ENCODE peak calls at places on chromosome 20, in seven cellular contexts. R is activated T-cell treated with anti-CD3 and anti-CD28 coated beads, Interleukin-2, amount 50 U/mL, for 72 hours; W is keratinocyte; B is occipital lobe; D is NK-92 treated with Interleukin-12 subunit alpha and Interleukin-12 subunit beta, amount 100 ng/mL, for 24 hours; V is SJSA1; Z is neural crest cell. Y is an unnamed sample.

GRCh38 chr20:63351811-63352591 is 9.1 kb downstream of the CHRNA4 start:
- DNase-seq in B (peak), V (no peak), R (no peak), D (no peak), W (no peak), Z (peak), Y (no peak)

GRCh38 chr20:13613917-13614316 is 24.8 kb downstream of the TASP1 start:
- DNase-seq in R (no peak), Z (no peak), B (no peak), V (no peak), D (no peak), W (no peak), Y (no peak)

GRCh38 chr20:42656130-42656529 is 533.6 kb downstream of the PTPRT start:
- DNase-seq in D (no peak), B (no peak), R (no peak), Z (no peak), W (no peak), V (no peak), Y (no peak)

GRCh38 chr20:23088891-23089290 is 2.8 kb upstream of the CD93 start:
- DNase-seq in D (no peak), W (no peak), R (no peak), Z (no peak), B (no peak), V (no peak), Y (no peak)

GRCh38 chr20:34883809-34884208 is 7.4 kb downstream of the ACSS2 start:
- DNase-seq in W (no peak), R (no peak), V (no peak), Z (no peak), B (no peak), D (no peak), Y (no peak)

GRCh38 chr20:58407201-58407873 is 18.3 kb downstream of the VAPB start:
- DNase-seq in Z (no peak), R (no peak), V (no peak), D (no peak), B (no peak), W (no peak), Y (no peak)

GRCh38 chr20:2101057-2101934 is at the start of gene STK35:
- DNase-seq in R (peak), D (peak), W (no peak), Z (peak), V (no peak), B (peak), Y (peak)

GRCh38 chr20:21936261-21936660 is 230.8 kb downstream of the PAX1 start:
- DNase-seq in D (no peak), Z (no peak), B (no peak), W (no peak), R (no peak), V (no peak), Y (no peak)

GRCh38 chr20:31485450-31486339 is 10.6 kb downstream of the REM1 start:
- DNase-seq in V (no peak), W (no peak), D (no peak), B (no peak), R (no peak), Z (no peak), Y (no peak)

GRCh38 chr20:56409946-56410345 is 2.1 kb upstream of the CASS4 start:
- DNase-seq in V (no peak), D (no peak), R (no peak), B (no peak), W (no peak), Z (no peak), Y (no peak)

GRCh38 chr20:63133481-63134091 is 82.3 kb downstream of the YTHDF1 start:
- DNase-seq in V (no peak), B (no peak), D (no peak), Z (no peak), W (no peak), R (no peak), Y (no peak)

GRCh38 chr20:2761885-2762284 is 38.5 kb downstream of the CPXM1 start:
- DNase-seq in V (no peak), D (no peak), Z (no peak), B (no peak), R (no peak), W (no peak), Y (no peak)

GRCh38 chr20:56368351-56369134 is 9.8 kb downstream of the FAM210B start:
- DNase-seq in D (no peak), R (no peak), V (no peak), B (no peak), Z (no peak), W (no peak), Y (no peak)

GRCh38 chr20:38617011-38617829 is 15.6 kb downstream of the ARHGAP40 start:
- DNase-seq in W (no peak), Z (no peak), D (no peak), R (no peak), V (no peak), B (no peak), Y (no peak)

GRCh38 chr20:32544893-32545840 is 40.0 kb downstream of the NOL4L start:
- DNase-seq in Z (no peak), B (no peak), R (no peak), W (no peak), V (no peak), D (no peak), Y (no peak)

GRCh38 chr20:43949741-43950618 is 35.3 kb downstream of the TOX2 start:
- DNase-seq in W (no peak), B (no peak), Z (no peak), V (no peak), D (peak), R (peak), Y (no peak)

GRCh38 chr20:38722708-38723068 is 1.6 kb upstream of the SLC32A1 start:
- DNase-seq in V (no peak), R (no peak), B (no peak), Z (no peak), W (no peak), D (no peak), Y (no peak)

GRCh38 chr20:3092611-3093379 is 8.3 kb upstream of the AVP start:
- DNase-seq in B (no peak), V (no peak), Z (no peak), R (peak), W (no peak), D (no peak), Y (peak)

GRCh38 chr20:1505361-1505760 is 14.1 kb upstream of the SIRPB2 start:
- DNase-seq in B (no peak), Z (no peak), R (no peak), W (peak), D (no peak), V (no peak), Y (no peak)

GRCh38 chr20:32455171-32455900 is 97.2 kb downstream of the ASXL1 start:
- DNase-seq in D (no peak), W (no peak), Z (no peak), V (no peak), R (no peak), B (no peak), Y (no peak)

GRCh38 chr20:46056970-46057855 is 28.2 kb downstream of the SLC12A5 start:
- DNase-seq in B (no peak), W (no peak), D (no peak), V (peak), R (peak), Z (peak), Y (no peak)

GRCh38 chr20:24673678-24674570 is 204.5 kb downstream of the SYNDIG1 start:
- DNase-seq in W (peak), R (no peak), D (no peak), B (no peak), Z (no peak), V (peak), Y (no peak)

GRCh38 chr20:45798935-45799642 is 7.3 kb downstream of the DNTTIP1 start:
- DNase-seq in B (no peak), Z (peak), V (peak), R (peak), D (peak), W (no peak), Y (peak)

GRCh38 chr20:6558361-6558760 is 209.1 kb upstream of the BMP2 start:
- DNase-seq in R (no peak), D (no peak), Z (no peak), V (no peak), W (no peak), B (no peak), Y (no peak)

GRCh38 chr20:60206259-60206658 is 248.0 kb downstream of the CDH26 start:
- DNase-seq in Z (peak), B (no peak), D (no peak), R (no peak), V (peak), W (no peak), Y (peak)

GRCh38 chr20:52305843-52306242 is 114.3 kb upstream of the ZFP64 start:
- DNase-seq in W (no peak), D (no peak), B (no peak), V (no peak), Z (no peak), R (peak), Y (no peak)

GRCh38 chr20:32018269-32019155 is 8.3 kb downstream of the CCM2L start:
- DNase-seq in V (peak), D (no peak), B (no peak), R (peak), W (no peak), Z (peak), Y (peak)

GRCh38 chr20:40390654-40391053 is 298.4 kb downstream of the MAFB start:
- DNase-seq in B (no peak), D (no peak), V (no peak), W (peak), Z (no peak), R (no peak), Y (no peak)

GRCh38 chr20:13753436-13754036 is 31.2 kb downstream of the ESF1 start:
- DNase-seq in V (no peak), W (no peak), R (no peak), Z (no peak), B (no peak), D (no peak), Y (no peak)

GRCh38 chr20:19730716-19731115 is 27.3 kb upstream of the RIN2 start:
- DNase-seq in W (no peak), B (no peak), D (no peak), R (no peak), V (no peak), Z (no peak), Y (no peak)

GRCh38 chr20:3461191-3461874 is 9.5 kb upstream of the ATRN start:
- DNase-seq in B (no peak), V (no peak), D (no peak), W (no peak), R (no peak), Z (no peak), Y (no peak)

GRCh38 chr20:44967207-44967807 is 995 bp downstream of the STK4 start:
- DNase-seq in Z (no peak), B (no peak), W (no peak), V (no peak), R (peak), D (no peak), Y (no peak)

GRCh38 chr20:19830351-19830750 is 72.3 kb downstream of the RIN2 start:
- DNase-seq in B (no peak), R (no peak), Z (no peak), D (no peak), V (no peak), W (no peak), Y (no peak)

GRCh38 chr20:12638633-12639360 is 370.0 kb upstream of the SPTLC3 start:
- DNase-seq in W (no peak), V (no peak), B (no peak), D (no peak), R (no peak), Z (no peak), Y (no peak)

GRCh38 chr20:32621071-32621913 is 36.2 kb upstream of the NOL4L start:
- DNase-seq in Z (no peak), V (no peak), B (no peak), W (no peak), R (no peak), D (no peak), Y (no peak)

GRCh38 chr20:58818585-58819285 is 32.0 kb downstream of the GNAS-AS1 start:
- DNase-seq in W (peak), B (no peak), R (peak), D (peak), Z (no peak), V (peak), Y (no peak)

GRCh38 chr20:44884907-44885391 is 556 bp upstream of the YWHAB start:
- DNase-seq in R (no peak), V (no peak), D (no peak), W (no peak), Z (no peak), B (no peak), Y (no peak)

GRCh38 chr20:49118307-49118706 is 69.8 kb downstream of the STAU1 start:
- DNase-seq in B (no peak), R (no peak), W (no peak), Z (no peak), V (no peak), D (no peak), Y (no peak)

GRCh38 chr20:20551409-20551808 is 161.0 kb downstream of the RALGAPA2 start:
- DNase-seq in D (no peak), R (no peak), V (no peak), B (no peak), Z (no peak), W (no peak), Y (no peak)

GRCh38 chr20:7959484-7959883 is 19.2 kb upstream of the HAO1 start:
- DNase-seq in R (no peak), B (no peak), Z (no peak), V (no peak), D (no peak), W (no peak), Y (no peak)